ENCODE peak calls at places on chromosomes 6 and 20, in five cellular contexts. R is astrocyte of the cerebellum, Y is BE2C, W is HFF-Myc, N is breast epithelium. P is an unnamed sample.

GRCh38 chr6:44229376-44230033 is 6.1 kb downstream of the SLC29A1 start:
- DNase-seq in W (no peak), N (no peak), R (no peak), Y (no peak), P (no peak)

GRCh38 chr20:52481443-52481842 is 289.9 kb upstream of the ZFP64 start:
- DNase-seq in N (no peak), R (no peak), W (no peak), Y (peak), P (no peak)

GRCh38 chr6:18293192-18293904 is 29.0 kb upstream of the DEK start:
- DNase-seq in W (peak), N (no peak), Y (no peak), R (no peak), P (peak)

GRCh38 chr20:49694450-49695071 is 19.1 kb downstream of the B4GALT5 start:
- DNase-seq in N (no peak), R (no peak), Y (no peak), W (no peak), P (no peak)

GRCh38 chr6:31541059-31541657 is 645 bp downstream of the DDX39B start:
- DNase-seq in R (peak), Y (peak), N (no peak), W (no peak), P (peak)

GRCh38 chr20:47857142-47857993 is 72.1 kb upstream of the SULF2 start:
- DNase-seq in W (no peak), Y (no peak), N (no peak), R (no peak), P (peak)

GRCh38 chr20:63508072-63508768 is 9.3 kb upstream of the EEF1A2 start:
- DNase-seq in R (no peak), Y (no peak), W (no peak), N (no peak), P (no peak)

GRCh38 chr6:12009904-12010634 is 2.0 kb upstream of the HIVEP1 start:
- DNase-seq in W (no peak), R (no peak), Y (no peak), N (no peak), P (peak)

GRCh38 chr6:73079978-73080377 is 145.3 kb downstream of the KHDC1L start:
- DNase-seq in Y (no peak), N (no peak), R (no peak), W (no peak), P (peak)

GRCh38 chr6:127366281-127367022 is 23.0 kb upstream of the ECHDC1 start:
- DNase-seq in R (peak), W (peak), Y (no peak), N (no peak), P (peak)

GRCh38 chr6:107674995-107675738 is 148.9 kb downstream of the SCML4 start:
- DNase-seq in Y (peak), W (no peak), R (peak), N (peak), P (peak)

GRCh38 chr6:145929037-145929633 is 35.0 kb downstream of the SHPRH start:
- DNase-seq in W (no peak), R (peak), Y (peak), N (no peak), P (peak)

GRCh38 chr6:75089921-75090320 is 115.9 kb downstream of the COL12A1 start:
- DNase-seq in N (no peak), R (no peak), W (no peak), Y (no peak), P (no peak)

GRCh38 chr20:36606171-36607116 is 865 bp downstream of the RAB5IF start:
- DNase-seq in Y (no peak), N (no peak), W (no peak), R (no peak), P (peak)

GRCh38 chr6:139037490-139037889 is 8.9 kb downstream of the ABRACL start:
- DNase-seq in Y (no peak), N (no peak), W (peak), R (no peak), P (peak)

GRCh38 chr6:139996253-139996834 is 621.9 kb upstream of the CITED2 start:
- DNase-seq in Y (peak), W (no peak), N (no peak), R (no peak), P (no peak)

GRCh38 chr6:137645850-137646249 is 151.7 kb upstream of the OLIG3 start:
- DNase-seq in R (no peak), N (no peak), W (no peak), Y (no peak), P (no peak)

GRCh38 chr6:77463308-77463880 is at the start of gene HTR1B:
- DNase-seq in R (no peak), Y (no peak), N (no peak), W (no peak), P (no peak)

GRCh38 chr6:49915035-49915434 is 48.7 kb upstream of the CRISP1 start:
- DNase-seq in Y (peak), N (no peak), W (no peak), R (no peak), P (no peak)

GRCh38 chr6:41712651-41713103 is 22.7 kb downstream of the TFEB start:
- DNase-seq in W (no peak), N (peak), Y (no peak), R (no peak), P (peak)

GRCh38 chr6:95325858-95326257 is 251.5 kb upstream of the MANEA start:
- DNase-seq in Y (no peak), N (no peak), R (peak), W (no peak), P (no peak)

GRCh38 chr20:55390791-55391190 is 614.5 kb downstream of the CBLN4 start:
- DNase-seq in W (no peak), N (no peak), Y (no peak), R (no peak), P (no peak)

GRCh38 chr6:34196116-34196832 is 40.4 kb upstream of the HMGA1 start:
- DNase-seq in Y (peak), W (peak), N (peak), R (peak), P (peak)

GRCh38 chr6:157982297-157982579 is 575 bp downstream of the SYNJ2 start:
- DNase-seq in R (no peak), Y (peak), W (no peak), N (peak), P (peak)

GRCh38 chr6:163146036-163146435 is 268.5 kb upstream of the QKI start:
- DNase-seq in R (peak), N (no peak), W (no peak), Y (no peak), P (peak)

GRCh38 chr6:109861946-109862345 is 116.2 kb upstream of the GPR6 start:
- DNase-seq in R (no peak), N (no peak), W (no peak), Y (no peak), P (no peak)

GRCh38 chr20:31811796-31812728 is 7.1 kb upstream of the MYLK2 start:
- DNase-seq in R (peak), Y (no peak), W (peak), N (no peak), P (peak)

GRCh38 chr20:44640522-44640921 is 11.0 kb downstream of the ADA start:
- DNase-seq in W (no peak), N (no peak), R (no peak), Y (no peak), P (no peak)

GRCh38 chr20:44643596-44644383 is 7.7 kb downstream of the ADA start:
- DNase-seq in N (no peak), R (peak), W (peak), Y (peak), P (peak)

GRCh38 chr20:44643154-44643519 is 8.4 kb downstream of the ADA start:
- DNase-seq in R (no peak), Y (no peak), N (no peak), W (no peak), P (no peak)

GRCh38 chr20:44641305-44641704 is 10.2 kb downstream of the ADA start:
- DNase-seq in N (no peak), W (no peak), R (no peak), Y (no peak), P (no peak)

GRCh38 chr20:44642203-44643153 is 9.0 kb downstream of the ADA start:
- DNase-seq in Y (peak), W (peak), N (peak), R (peak), P (peak)
- TF ChIP-seq CTCF in Y (no peak), W (no peak), N (no peak), R (no peak), P (peak)

GRCh38 chr6:160386869-160387518 is 38.8 kb downstream of the SLC22A3 start:
- DNase-seq in Y (no peak), N (no peak), R (no peak), W (no peak), P (peak)
- TF ChIP-seq CTCF in Y (no peak), N (no peak), R (no peak), W (no peak), P (no peak)

GRCh38 chr6:100573169-100573568 is 108.4 kb upstream of the SIM1 start:
- DNase-seq in N (no peak), W (peak), R (peak), Y (peak), P (peak)
- TF ChIP-seq CTCF in N (no peak), W (peak), R (peak), Y (peak), P (peak)

DNA sequence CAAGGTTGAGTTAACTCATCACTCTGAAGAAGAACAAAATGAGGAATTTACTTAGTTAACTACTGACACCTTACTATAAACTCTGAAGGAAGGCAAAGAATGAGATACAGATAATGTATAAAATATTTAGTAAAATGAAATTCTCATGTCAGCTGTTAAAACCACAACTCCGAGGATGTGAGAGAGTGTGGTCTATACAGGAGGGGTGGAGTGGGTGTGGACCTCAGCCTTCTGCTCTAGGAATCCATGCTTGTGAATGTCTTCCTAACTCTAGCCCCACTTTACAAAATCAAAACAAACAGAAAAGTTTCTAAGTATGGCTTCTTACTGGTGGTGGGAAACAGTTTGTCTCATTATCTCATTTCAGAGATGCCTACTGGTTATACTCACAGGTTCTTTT is 14.2 kb downstream of the PPP1R14C start:
- DNase-seq in N (no peak), R (no peak), W (no peak), Y (no peak), P (no peak)
- TF ChIP-seq CTCF in N (no peak), R (no peak), W (no peak), Y (no peak), P (no peak)

GRCh38 chr6:131534654-131534956 is 38.4 kb upstream of the ARG1 start:
- DNase-seq in Y (no peak), R (no peak), W (no peak), N (no peak), P (no peak)
- TF ChIP-seq CTCF in Y (no peak), R (no peak), W (no peak), N (no peak), P (no peak)

GRCh38 chr20:7936735-7937078 is 3.6 kb downstream of the HAO1 start:
- DNase-seq in R (no peak), Y (no peak), N (no peak), W (no peak), P (no peak)
- TF ChIP-seq CTCF in R (no peak), Y (no peak), N (no peak), W (no peak), P (no peak)